ENCODE peak calls at places on chromosomes 12 and 14, in four cellular contexts. One of them, this sample, is unnamed.

GRCh38 chr12:94266390-94266789 is 118.0 kb downstream of the PLXNC1 start:
- DNase-seq in neuronal stem cell: no peak
- DNase-seq in IMR-90: no peak
- DNase-seq in mesendoderm: no peak
- DNase-seq in this sample: no peak

GRCh38 chr14:66638688-66639087 is 130.7 kb downstream of the GPHN start:
- DNase-seq in mesendoderm: no peak
- DNase-seq in IMR-90: peak; percentile 50
- DNase-seq in neuronal stem cell: no peak
- DNase-seq in this sample: peak; percentile 25

GRCh38 chr12:77578471-77579262 is 252.0 kb upstream of the NAV3 start:
- DNase-seq in mesendoderm: no peak
- DNase-seq in IMR-90: peak; percentile 66
- DNase-seq in neuronal stem cell: no peak
- DNase-seq in this sample: peak; percentile 24

GRCh38 chr14:89186850-89187376 is 230.1 kb downstream of the FOXN3 start:
- DNase-seq in IMR-90: peak; percentile 16
- DNase-seq in mesendoderm: peak; percentile 33
- DNase-seq in neuronal stem cell: no peak
- DNase-seq in this sample: peak; percentile 4

GRCh38 chr12:127482950-127483349 is 784.0 kb upstream of the TMEM132C start:
- DNase-seq in neuronal stem cell: no peak
- DNase-seq in IMR-90: no peak
- DNase-seq in mesendoderm: no peak
- DNase-seq in this sample: no peak

GRCh38 chr14:96108911-96109310 is 69.7 kb downstream of the C14orf132 start:
- DNase-seq in IMR-90: no peak
- DNase-seq in neuronal stem cell: no peak
- DNase-seq in mesendoderm: no peak
- DNase-seq in this sample: no peak

GRCh38 chr12:92675092-92675865 is 27.5 kb upstream of the PLEKHG7 start:
- DNase-seq in IMR-90: peak; percentile 18
- DNase-seq in neuronal stem cell: no peak
- DNase-seq in mesendoderm: no peak
- DNase-seq in this sample: no peak

GRCh38 chr14:31877333-31877798 is 199.7 kb upstream of the ARHGAP5 start:
- DNase-seq in mesendoderm: no peak
- DNase-seq in neuronal stem cell: no peak
- DNase-seq in IMR-90: peak; percentile 38
- DNase-seq in this sample: peak; percentile 82

GRCh38 chr12:115407036-115407435 is 723.1 kb upstream of the TBX3 start:
- DNase-seq in IMR-90: no peak
- DNase-seq in neuronal stem cell: no peak
- DNase-seq in mesendoderm: no peak
- DNase-seq in this sample: no peak

GRCh38 chr14:70905316-70905715 is 1.9 kb upstream of the PCNX1 start:
- DNase-seq in IMR-90: peak; percentile 90
- DNase-seq in mesendoderm: no peak
- DNase-seq in neuronal stem cell: no peak
- DNase-seq in this sample: peak; percentile 91

GRCh38 chr12:25653487-25654175 is 100.5 kb upstream of the LMNTD1 start:
- DNase-seq in mesendoderm: no peak
- DNase-seq in neuronal stem cell: no peak
- DNase-seq in IMR-90: no peak
- DNase-seq in this sample: no peak

GRCh38 chr14:71321556-71322315 is 414.5 kb downstream of the PCNX1 start:
- DNase-seq in neuronal stem cell: peak; percentile 44
- DNase-seq in mesendoderm: peak; percentile 90
- DNase-seq in IMR-90: peak; percentile 63
- DNase-seq in this sample: peak; percentile 54

GRCh38 chr12:113439606-113440030 is 17.4 kb downstream of the SDSL start:
- DNase-seq in IMR-90: peak; percentile 31
- DNase-seq in neuronal stem cell: peak; percentile 64
- DNase-seq in mesendoderm: peak; percentile 78
- DNase-seq in this sample: peak; percentile 48

GRCh38 chr12:67449591-67450052 is 180.5 kb downstream of the CAND1 start:
- DNase-seq in neuronal stem cell: no peak
- DNase-seq in mesendoderm: no peak
- DNase-seq in IMR-90: no peak
- DNase-seq in this sample: no peak

GRCh38 chr12:101051901-101052550 is 158.0 kb downstream of the SLC5A8 start:
- DNase-seq in mesendoderm: no peak
- DNase-seq in neuronal stem cell: no peak
- DNase-seq in IMR-90: peak; percentile 81
- DNase-seq in this sample: peak; percentile 87

GRCh38 chr14:57755018-57755521 is 110.8 kb downstream of the SLC35F4 start:
- DNase-seq in mesendoderm: peak; percentile 45
- DNase-seq in neuronal stem cell: no peak
- DNase-seq in IMR-90: no peak
- DNase-seq in this sample: no peak

GRCh38 chr14:54529811-54530210 is 20.1 kb downstream of the CGRRF1 start:
- DNase-seq in neuronal stem cell: no peak
- DNase-seq in IMR-90: peak; percentile 68
- DNase-seq in mesendoderm: no peak
- DNase-seq in this sample: peak; percentile 16

GRCh38 chr14:95817271-95817670 is 59.4 kb upstream of the TUNAR start:
- DNase-seq in IMR-90: no peak
- DNase-seq in neuronal stem cell: no peak
- DNase-seq in mesendoderm: peak; percentile 66
- DNase-seq in this sample: no peak

GRCh38 chr12:108788911-108789310 is 57.6 kb upstream of the CORO1C start:
- DNase-seq in neuronal stem cell: no peak
- DNase-seq in mesendoderm: no peak
- DNase-seq in IMR-90: no peak
- DNase-seq in this sample: no peak

GRCh38 chr12:122646568-122647220 is 56.5 kb downstream of the HCAR2 start:
- DNase-seq in IMR-90: peak; percentile 88
- DNase-seq in mesendoderm: no peak
- DNase-seq in neuronal stem cell: no peak
- DNase-seq in this sample: peak; percentile 66

DNA sequence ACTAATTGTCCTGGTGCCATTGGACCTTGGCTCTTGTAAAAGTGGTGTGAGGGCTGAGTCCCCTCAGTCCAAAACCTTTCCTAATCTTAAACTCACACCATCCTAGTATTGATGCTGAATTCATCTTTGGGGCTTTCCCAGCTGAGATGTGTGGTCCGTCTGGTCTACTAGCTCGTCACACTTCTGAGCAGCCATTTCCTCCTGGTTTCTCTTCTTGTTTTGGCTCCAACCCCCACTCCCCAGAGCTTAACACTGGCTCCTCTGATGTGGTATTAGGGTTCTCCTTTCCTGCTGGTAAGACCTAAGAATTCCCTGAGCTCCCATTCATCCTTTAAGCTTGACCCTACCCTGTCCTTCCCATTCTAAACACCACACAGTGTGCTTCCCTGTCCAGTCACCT is 900.6 kb downstream of the VRK1 start:
- DNase-seq in neuronal stem cell: no peak
- DNase-seq in IMR-90: no peak
- DNase-seq in mesendoderm: no peak
- DNase-seq in this sample: no peak
- H3K18ac ChIP-seq in neuronal stem cell: no peak overlapping the region
- H3K18ac ChIP-seq in IMR-90: no peak overlapping the region
- H3K18ac ChIP-seq in mesendoderm: no peak overlapping the region
- H3K18ac ChIP-seq in this sample: no peak overlapping the region

GRCh38 chr12:19856389-19856788 is 417.1 kb downstream of the AEBP2 start:
- DNase-seq in IMR-90: peak; percentile 24
- DNase-seq in neuronal stem cell: no peak
- DNase-seq in mesendoderm: no peak
- DNase-seq in this sample: peak; percentile 87

GRCh38 chr12:19857197-19857596 is 417.9 kb downstream of the AEBP2 start:
- DNase-seq in mesendoderm: no peak
- DNase-seq in IMR-90: no peak
- DNase-seq in neuronal stem cell: no peak
- DNase-seq in this sample: no peak

GRCh38 chr12:19852100-19852855 is 413.0 kb downstream of the AEBP2 start:
- DNase-seq in IMR-90: no peak
- DNase-seq in neuronal stem cell: no peak
- DNase-seq in mesendoderm: no peak
- DNase-seq in this sample: no peak

GRCh38 chr12:19850341-19851065 is 411.2 kb downstream of the AEBP2 start:
- DNase-seq in IMR-90: peak; percentile 53
- DNase-seq in neuronal stem cell: no peak
- DNase-seq in mesendoderm: peak; percentile 15
- DNase-seq in this sample: peak; percentile 77

GRCh38 chr12:19855876-19856275 is 416.6 kb downstream of the AEBP2 start:
- DNase-seq in neuronal stem cell: no peak
- DNase-seq in mesendoderm: no peak
- DNase-seq in IMR-90: no peak
- DNase-seq in this sample: no peak
- H3K27ac ChIP-seq in neuronal stem cell: no peak overlapping the region
- H3K27ac ChIP-seq in mesendoderm: no peak overlapping the region
- H3K27ac ChIP-seq in IMR-90: peak overlapping the region; percentile 58
- H3K27ac ChIP-seq in this sample: no peak overlapping the region

GRCh38 chr12:5170894-5171293 is 127.2 kb downstream of the KCNA5 start:
- DNase-seq in mesendoderm: no peak
- DNase-seq in IMR-90: peak; percentile 41
- DNase-seq in neuronal stem cell: no peak
- DNase-seq in this sample: peak; percentile 31

GRCh38 chr12:5172886-5173285 is 129.2 kb downstream of the KCNA5 start:
- DNase-seq in mesendoderm: no peak
- DNase-seq in neuronal stem cell: no peak
- DNase-seq in IMR-90: no peak
- DNase-seq in this sample: no peak

GRCh38 chr12:5168148-5168547 is 124.5 kb downstream of the KCNA5 start:
- DNase-seq in neuronal stem cell: no peak
- DNase-seq in IMR-90: no peak
- DNase-seq in mesendoderm: peak; percentile 51
- DNase-seq in this sample: no peak

GRCh38 chr12:5173511-5174011 is 129.9 kb downstream of the KCNA5 start:
- DNase-seq in mesendoderm: no peak
- DNase-seq in IMR-90: no peak
- DNase-seq in neuronal stem cell: no peak
- DNase-seq in this sample: no peak

DNA sequence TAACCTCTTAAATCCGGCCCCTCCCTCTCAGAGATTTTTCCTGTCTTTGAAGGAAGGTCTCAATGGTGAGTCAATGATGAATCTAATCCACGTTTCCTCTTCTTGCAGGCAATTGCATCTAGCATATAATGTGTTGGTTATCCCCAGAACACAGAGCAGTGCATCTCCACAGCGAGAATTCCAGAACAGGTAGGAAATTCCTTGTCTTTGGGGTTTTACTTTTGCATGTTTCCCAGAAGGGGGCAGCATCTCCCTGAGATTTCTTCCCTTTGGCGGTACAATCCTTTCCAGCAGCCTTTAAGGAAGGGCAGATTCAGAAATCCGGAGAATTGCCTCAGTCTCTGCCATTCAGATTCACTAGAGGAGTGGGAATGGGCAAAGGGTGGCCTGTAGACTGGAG is 128.0 kb downstream of the KCNA5 start:
- DNase-seq in neuronal stem cell: peak; percentile 54
- DNase-seq in mesendoderm: peak; percentile 76
- DNase-seq in IMR-90: peak; percentile 77
- DNase-seq in this sample: peak; percentile 21
- H3K18ac ChIP-seq in neuronal stem cell: peak overlapping the region; percentile 4
- H3K18ac ChIP-seq in mesendoderm: no peak overlapping the region
- H3K18ac ChIP-seq in IMR-90: no peak overlapping the region
- H3K18ac ChIP-seq in this sample: no peak overlapping the region

GRCh38 chr14:68449565-68450295 is 343.1 kb downstream of the ZFP36L1 start:
- DNase-seq in neuronal stem cell: peak; percentile 71
- DNase-seq in mesendoderm: peak; percentile 78
- DNase-seq in IMR-90: no peak
- DNase-seq in this sample: peak; percentile 53
- H3K27ac ChIP-seq in neuronal stem cell: peak overlapping the region; percentile 57
- H3K27ac ChIP-seq in mesendoderm: no peak overlapping the region
- H3K27ac ChIP-seq in IMR-90: no peak overlapping the region
- H3K27ac ChIP-seq in this sample: no peak overlapping the region

GRCh38 chr12:6181583-6182278 is 18.5 kb upstream of the CD9 start:
- DNase-seq in neuronal stem cell: no peak
- DNase-seq in mesendoderm: no peak
- DNase-seq in IMR-90: no peak
- DNase-seq in this sample: peak; percentile 50

GRCh38 chr12:6180300-6181051 is 19.7 kb upstream of the CD9 start:
- DNase-seq in neuronal stem cell: no peak
- DNase-seq in mesendoderm: no peak
- DNase-seq in IMR-90: peak; percentile 86
- DNase-seq in this sample: peak; percentile 90

GRCh38 chr12:6181166-6181565 is 19.0 kb upstream of the CD9 start:
- DNase-seq in IMR-90: no peak
- DNase-seq in mesendoderm: no peak
- DNase-seq in neuronal stem cell: no peak
- DNase-seq in this sample: no peak

GRCh38 chr12:6183689-6184441 is 16.3 kb upstream of the CD9 start:
- DNase-seq in mesendoderm: no peak
- DNase-seq in IMR-90: peak; percentile 81
- DNase-seq in neuronal stem cell: no peak
- DNase-seq in this sample: peak; percentile 57

GRCh38 chr12:6182279-6182898 is 17.8 kb upstream of the CD9 start:
- DNase-seq in mesendoderm: no peak
- DNase-seq in IMR-90: peak; percentile 68
- DNase-seq in neuronal stem cell: no peak
- DNase-seq in this sample: peak; percentile 93
- H3K18ac ChIP-seq in mesendoderm: no peak overlapping the region
- H3K18ac ChIP-seq in IMR-90: peak overlapping the region; percentile 11
- H3K18ac ChIP-seq in neuronal stem cell: peak overlapping the region; percentile 4
- H3K18ac ChIP-seq in this sample: peak overlapping the region; percentile 98

GRCh38 chr12:131959137-131959536 is 9.4 kb downstream of the EP400 start:
- DNase-seq in neuronal stem cell: no peak
- DNase-seq in IMR-90: no peak
- DNase-seq in mesendoderm: no peak
- DNase-seq in this sample: no peak
- H3K27ac ChIP-seq in neuronal stem cell: no peak overlapping the region
- H3K27ac ChIP-seq in IMR-90: no peak overlapping the region
- H3K27ac ChIP-seq in mesendoderm: no peak overlapping the region
- H3K27ac ChIP-seq in this sample: no peak overlapping the region

GRCh38 chr14:60695327-60695726 is 28.8 kb downstream of the SIX4 start:
- DNase-seq in mesendoderm: no peak
- DNase-seq in neuronal stem cell: no peak
- DNase-seq in IMR-90: no peak
- DNase-seq in this sample: no peak
- H3K18ac ChIP-seq in mesendoderm: no peak overlapping the region
- H3K18ac ChIP-seq in neuronal stem cell: no peak overlapping the region
- H3K18ac ChIP-seq in IMR-90: no peak overlapping the region
- H3K18ac ChIP-seq in this sample: no peak overlapping the region

This sample was measured in mesenchymal stem cell.